ENCODE peak calls at places on chromosomes 7 and 10, in five cellular contexts. Z is heart right ventricle; V is CD8-positive, alpha-beta T cell; P is PC-3; A is esophagus squamous epithelium. H is an unnamed sample.

GRCh38 chr10:282294-283139 is 147.3 kb downstream of the ZMYND11 start:
- DNase-seq in Z (no peak), A (no peak), P (peak), V (no peak), H (no peak)

GRCh38 chr10:132774905-132775863 is 10.8 kb downstream of the NKX6-2 start:
- DNase-seq in V (no peak), P (no peak), Z (no peak), A (no peak), H (no peak)

GRCh38 chr10:5103481-5103880 is 9.3 kb downstream of the AKR1C3 start:
- DNase-seq in V (no peak), A (no peak), P (no peak), Z (no peak), H (no peak)

GRCh38 chr7:13278020-13278419 is 590.6 kb downstream of the ARL4A start:
- DNase-seq in A (no peak), Z (no peak), V (no peak), P (no peak), H (no peak)

GRCh38 chr10:73798087-73798486 is 12.7 kb downstream of the ZSWIM8 start:
- DNase-seq in P (no peak), Z (no peak), V (no peak), A (no peak), H (no peak)

GRCh38 chr7:112550468-112551060 is 69.8 kb downstream of the LSMEM1 start:
- DNase-seq in V (no peak), P (peak), A (no peak), Z (peak), H (no peak)

GRCh38 chr7:135745702-135746312 is 2.8 kb downstream of the FAM180A start:
- DNase-seq in Z (peak), V (no peak), P (peak), A (peak), H (no peak)

GRCh38 chr7:82319674-82320118 is 123.9 kb downstream of the CACNA2D1 start:
- DNase-seq in Z (peak), A (no peak), V (no peak), P (no peak), H (peak)

GRCh38 chr10:13924020-13924725 is 337.4 kb downstream of the PRPF18 start:
- DNase-seq in P (peak), A (no peak), V (no peak), Z (no peak), H (no peak)

GRCh38 chr7:101238226-101239182 is 902 bp upstream of the CLDN15 start:
- DNase-seq in Z (no peak), P (no peak), A (no peak), V (no peak), H (no peak)

GRCh38 chr10:64733980-64734379 is 1212.8 kb downstream of the REEP3 start:
- DNase-seq in A (no peak), V (no peak), P (peak), Z (no peak), H (no peak)

GRCh38 chr10:103781329-103782061 is 73.9 kb downstream of the SH3PXD2A start:
- DNase-seq in V (no peak), Z (no peak), P (peak), A (no peak), H (no peak)

GRCh38 chr7:155778349-155778748 is 33.9 kb downstream of the SHH start:
- DNase-seq in A (no peak), Z (no peak), P (no peak), V (no peak), H (no peak)

GRCh38 chr7:27212587-27213149 is 12.8 kb upstream of the HOXA13 start:
- DNase-seq in V (no peak), A (no peak), P (no peak), Z (no peak), H (no peak)

GRCh38 chr10:21516270-21517131 is 9.0 kb downstream of the SKIDA1 start:
- DNase-seq in P (peak), V (no peak), A (no peak), Z (peak), H (peak)

GRCh38 chr10:21515581-21516269 is 9.8 kb downstream of the SKIDA1 start:
- DNase-seq in Z (no peak), A (no peak), V (no peak), P (no peak), H (no peak)

GRCh38 chr10:21517983-21518628 is 7.4 kb downstream of the SKIDA1 start:
- DNase-seq in V (no peak), Z (no peak), P (peak), A (no peak), H (no peak)

GRCh38 chr10:21518629-21519321 is 6.7 kb downstream of the SKIDA1 start:
- DNase-seq in A (no peak), P (peak), Z (no peak), V (no peak), H (peak)

DNA sequence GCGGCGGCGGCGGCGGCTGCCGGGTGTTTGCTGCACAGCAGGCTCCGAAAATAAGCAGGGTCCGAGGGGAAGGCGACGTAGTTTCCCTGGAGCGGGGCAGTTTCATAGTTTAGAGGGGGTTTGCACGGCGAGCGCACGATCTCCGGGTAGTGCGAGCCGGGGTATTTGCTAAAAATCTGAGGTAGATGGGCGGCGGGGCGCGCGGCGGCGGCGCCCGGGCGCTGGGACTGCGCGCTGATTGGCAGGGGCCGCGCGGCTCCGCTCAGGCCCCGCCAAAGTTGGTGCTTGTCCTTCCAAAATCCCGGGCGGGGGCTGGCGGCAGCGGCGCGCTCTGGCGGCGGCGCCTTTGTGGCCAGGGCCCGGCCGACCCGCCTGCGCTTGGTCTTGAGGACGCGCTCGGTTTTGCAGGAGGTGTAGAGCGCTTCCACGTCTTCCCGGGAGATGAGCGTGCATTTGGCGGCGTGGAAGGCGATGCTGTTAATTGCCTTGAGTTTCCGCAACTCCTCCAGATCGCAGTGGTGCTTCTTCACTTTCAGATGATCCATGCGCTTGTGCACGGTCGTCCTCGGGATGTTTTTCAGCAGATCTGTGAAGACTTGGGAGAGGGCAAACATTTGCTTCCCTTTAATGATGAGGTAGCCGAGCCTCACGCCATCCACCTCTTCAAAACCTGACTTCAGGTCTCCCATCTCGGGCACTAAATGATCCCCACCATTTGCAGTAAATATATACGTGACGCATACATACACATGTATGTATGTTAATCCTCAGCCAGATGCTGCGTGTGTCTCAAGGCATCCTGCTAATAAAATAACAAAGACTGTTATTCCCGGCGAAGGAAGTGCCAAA is 8.1 kb downstream of the SKIDA1 start:
- DNase-seq in A (no peak), Z (peak), V (no peak), P (peak), H (peak)
- H3K27ac ChIP-seq in A (peak), Z (peak), V (no peak), P (no peak), H (peak)

GRCh38 chr10:47380341-47381215 is 3.5 kb downstream of the ZNF488 start:
- DNase-seq in V (no peak), P (no peak), A (no peak), Z (no peak), H (no peak)
- H3K27ac ChIP-seq in V (no peak), P (no peak), A (no peak), Z (no peak), H (no peak)

GRCh38 chr10:52217531-52217930 is 96.5 kb upstream of the DKK1 start:
- DNase-seq in P (no peak), Z (no peak), V (no peak), A (no peak), H (no peak)
- H3K27ac ChIP-seq in P (peak), Z (no peak), V (no peak), A (no peak), H (no peak)

GRCh38 chr10:72653383-72654096 is 27.7 kb upstream of the MICU1 start:
- DNase-seq in A (no peak), P (no peak), V (no peak), Z (no peak), H (no peak)
- H3K27ac ChIP-seq in A (no peak), P (no peak), V (no peak), Z (no peak), H (no peak)

DNA sequence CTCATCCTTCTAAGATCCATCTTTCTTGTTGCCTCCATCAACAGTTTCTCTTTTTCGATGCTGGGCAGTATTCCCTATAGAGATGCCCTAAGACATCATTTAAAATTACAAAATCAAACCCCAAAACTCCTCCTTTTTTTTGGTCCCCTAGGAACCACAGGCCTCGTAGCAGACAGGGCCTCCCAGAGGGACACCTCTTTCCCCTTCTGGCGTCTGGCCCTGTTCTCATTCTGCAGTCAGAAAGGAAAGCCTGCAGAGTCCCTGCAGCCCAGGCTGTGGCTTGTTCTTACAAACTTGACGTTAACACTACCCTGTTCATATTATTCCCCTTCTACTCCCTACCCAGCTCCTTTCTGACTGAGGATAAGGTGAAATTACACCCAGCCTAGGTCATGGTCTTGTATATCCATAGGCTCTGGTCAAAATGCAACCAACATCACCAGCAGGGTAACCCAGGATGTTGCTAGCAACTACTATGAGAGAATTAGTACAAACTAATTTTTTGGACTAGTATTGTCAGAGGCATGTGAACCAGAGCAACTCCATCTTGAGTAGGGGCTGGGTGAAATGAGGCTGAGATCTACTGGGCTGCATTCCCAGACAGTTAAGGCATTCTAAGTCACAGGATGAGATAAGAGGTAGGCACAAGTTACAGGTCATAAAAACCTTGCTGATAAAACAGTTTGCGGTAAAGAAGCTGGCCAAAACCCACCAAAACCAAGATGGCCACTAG is 3.5 kb upstream of the EPHA1 start:
- DNase-seq in Z (no peak), P (no peak), A (no peak), V (no peak), H (no peak)
- H3K27ac ChIP-seq in Z (no peak), P (no peak), A (peak), V (no peak), H (no peak)

DNA sequence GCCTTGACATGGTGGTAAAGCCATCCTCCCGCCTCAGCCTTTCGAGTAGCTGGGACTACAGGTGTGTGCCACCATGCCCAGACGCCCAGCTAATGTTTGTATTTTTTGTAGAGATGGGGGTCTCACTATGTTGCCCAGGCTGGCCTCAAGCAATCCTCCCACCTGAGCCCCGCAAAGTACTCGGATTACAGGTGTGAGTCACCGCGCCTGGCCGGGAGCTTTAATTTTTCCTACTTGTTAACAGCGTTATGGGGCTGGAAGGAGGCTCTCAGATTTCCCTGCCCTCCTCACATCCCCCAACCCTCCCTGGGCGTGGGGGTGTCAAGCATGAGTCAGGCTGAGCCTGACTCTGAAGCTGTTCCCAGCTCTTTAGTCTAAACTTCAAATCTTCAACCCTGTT is 8.3 kb downstream of the ALKBH4 start:
- DNase-seq in P (peak), V (no peak), Z (no peak), A (no peak), H (no peak)
- H3K27ac ChIP-seq in P (peak), V (no peak), Z (no peak), A (no peak), H (no peak)

H was measured in lower lobe of right lung.